ENCODE peak calls at places on chromosomes 11 and 22, in ten cellular contexts. O is OCI-LY7, L is WERI-Rb-1, B is fibroblast of lung, P is adrenal gland, Y is K562, U is left ventricle myocardium inferior, M is GM23338, J is substantia nigra, Z is dorsolateral prefrontal cortex. X is an unnamed sample.

GRCh38 chr11:66745356-66746235 is 16.6 kb upstream of the SPTBN2 start:
- DNase-seq in P (peak), O (peak), Y (peak), Z (peak), J (no peak), L (peak), B (no peak), M (peak), U (no peak), X (peak)

GRCh38 chr11:116232364-116232801 is 540.4 kb downstream of the BUD13 start:
- DNase-seq in Z (peak), L (no peak), Y (no peak), P (no peak), O (no peak), M (no peak), J (no peak), B (peak), U (no peak), X (peak)

GRCh38 chr11:108286369-108286768 is 63.5 kb downstream of the ATM start:
- DNase-seq in Y (peak), B (no peak), L (no peak), J (no peak), O (no peak), U (no peak), Z (no peak), M (peak), P (no peak), X (no peak)

GRCh38 chr11:23570828-23571227 is 710.6 kb upstream of the CCDC179 start:
- DNase-seq in J (no peak), U (no peak), Z (no peak), B (peak), O (no peak), L (no peak), Y (no peak), M (no peak), P (no peak), X (no peak)

GRCh38 chr11:67351275-67352005 is 1.9 kb downstream of the POLD4 start:
- DNase-seq in Y (peak), M (peak), P (peak), L (peak), Z (peak), B (peak), U (peak), J (peak), O (peak), X (peak)

GRCh38 chr11:29957406-29957805 is 59.4 kb downstream of the KCNA4 start:
- DNase-seq in P (no peak), U (no peak), B (no peak), L (peak), Y (no peak), O (no peak), Z (no peak), J (no peak), M (peak), X (no peak)

GRCh38 chr22:49302530-49302929 is 525.1 kb downstream of the BRD1 start:
- DNase-seq in Z (no peak), Y (no peak), P (no peak), B (no peak), O (no peak), J (no peak), L (no peak), U (no peak), M (no peak), X (no peak)

GRCh38 chr11:28701760-28702449 is 593.7 kb downstream of the METTL15 start:
- DNase-seq in M (no peak), Y (no peak), O (no peak), U (no peak), L (no peak), Z (no peak), B (peak), J (no peak), P (peak), X (no peak)

GRCh38 chr11:232783-233565 is 3.2 kb downstream of the SIRT3 start:
- DNase-seq in Z (no peak), O (no peak), L (no peak), J (no peak), U (no peak), Y (no peak), P (no peak), B (no peak), M (no peak), X (no peak)

GRCh38 chr11:123674297-123674696 is 19.9 kb upstream of the SCN3B start:
- DNase-seq in L (no peak), M (no peak), P (no peak), Z (no peak), B (no peak), Y (no peak), U (no peak), O (no peak), J (no peak), X (no peak)

GRCh38 chr22:32206774-32207758 is 2.2 kb upstream of the RFPL2 start:
- DNase-seq in Y (peak), P (no peak), Z (peak), U (no peak), L (peak), J (no peak), B (peak), M (peak), O (peak), X (no peak)

GRCh38 chr11:27699242-27699925 is 871 bp downstream of the BDNF start:
- DNase-seq in Y (no peak), P (no peak), U (no peak), O (no peak), M (peak), J (no peak), L (peak), B (peak), Z (no peak), X (no peak)

GRCh38 chr11:2447253-2447950 is 2.6 kb downstream of the KCNQ1 start:
- DNase-seq in P (peak), M (no peak), O (no peak), U (no peak), Z (no peak), J (no peak), B (no peak), L (no peak), Y (no peak), X (no peak)

GRCh38 chr22:35664955-35665577 is 16.8 kb downstream of the APOL6 start:
- DNase-seq in U (no peak), J (no peak), M (peak), B (no peak), Z (no peak), O (peak), Y (no peak), P (no peak), L (no peak), X (no peak)

GRCh38 chr11:92397356-92397755 is 172.7 kb downstream of the FAT3 start:
- DNase-seq in J (no peak), L (peak), B (no peak), M (peak), U (no peak), Y (no peak), O (no peak), Z (no peak), P (no peak), X (no peak)

GRCh38 chr11:2582436-2582931 is 117.3 kb downstream of the KCNQ1OT1 start:
- DNase-seq in M (no peak), B (no peak), L (peak), O (no peak), J (no peak), Z (peak), U (peak), Y (no peak), P (peak), X (no peak)

GRCh38 chr22:36763576-36763975 is 12.3 kb downstream of the IFT27 start:
- DNase-seq in O (no peak), Z (no peak), L (no peak), B (no peak), J (no peak), M (no peak), Y (no peak), P (no peak), U (no peak), X (no peak)

DNA sequence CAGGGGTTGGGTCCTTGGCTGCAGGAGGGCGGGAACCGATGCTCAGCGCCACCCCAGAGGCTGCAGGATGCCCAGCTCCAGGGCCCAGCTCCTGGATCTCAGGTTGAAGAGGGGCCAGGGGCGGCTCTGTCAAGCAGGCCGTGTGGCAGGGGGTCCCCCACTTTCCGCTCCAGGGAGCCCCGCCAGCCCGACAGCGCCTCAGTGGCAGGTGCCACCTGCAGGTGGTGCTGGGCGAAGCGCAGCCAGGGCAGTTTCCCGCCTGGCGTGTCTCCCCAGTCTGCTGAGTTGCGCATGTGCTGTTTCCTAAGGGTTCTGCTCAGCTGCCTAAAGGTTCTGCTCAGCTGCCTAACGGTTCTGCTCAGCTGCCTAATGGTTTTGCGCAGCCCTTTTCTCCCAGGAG is 442.1 kb downstream of the POTEH start:
- DNase-seq in L (no peak), Z (no peak), J (no peak), Y (no peak), M (no peak), B (no peak), U (no peak), O (no peak), P (no peak), X (no peak)
- H3K27ac ChIP-seq in L (no peak), Z (no peak), J (no peak), Y (no peak), M (no peak), B (no peak), U (no peak), O (no peak), P (no peak), X (no peak)

GRCh38 chr11:134861490-134862107 is 449.6 kb upstream of the B3GAT1 start:
- DNase-seq in J (no peak), U (no peak), P (no peak), B (no peak), Z (no peak), Y (peak), O (no peak), M (peak), L (no peak), X (no peak)
- H3K27ac ChIP-seq in J (no peak), U (no peak), P (no peak), B (no peak), Z (no peak), Y (no peak), O (no peak), M (no peak), L (no peak), X (no peak)

DNA sequence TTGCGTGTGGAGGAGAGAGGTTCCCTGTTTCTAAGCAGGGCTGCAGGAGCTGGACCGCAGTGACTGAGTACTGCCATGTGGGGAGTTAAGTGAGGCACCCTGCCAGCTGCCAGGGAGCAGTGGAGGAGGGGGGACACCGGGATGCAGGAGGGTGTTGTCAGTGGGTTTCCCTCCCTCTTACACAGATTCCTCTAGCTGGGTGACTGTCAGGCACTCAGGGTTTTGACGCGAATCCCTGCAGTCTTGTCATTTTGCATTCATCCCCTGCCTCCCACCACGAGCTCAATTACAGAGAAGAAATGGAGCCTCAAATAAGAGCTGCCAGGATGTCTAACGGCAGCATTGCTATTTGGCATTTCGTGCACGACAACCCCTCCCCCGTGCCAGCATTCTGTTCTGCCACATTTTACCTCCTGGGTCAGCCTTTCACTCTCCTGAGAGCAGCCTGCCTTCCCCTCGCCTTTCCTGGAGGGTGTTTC is 119.9 kb upstream of the SORL1-AS1 start:
- DNase-seq in Z (peak), P (peak), M (peak), Y (no peak), B (peak), J (peak), O (no peak), U (no peak), L (peak), X (no peak)
- H3K27ac ChIP-seq in Z (peak), P (no peak), M (no peak), Y (no peak), B (no peak), J (no peak), O (peak), U (no peak), L (no peak), X (no peak)

DNA sequence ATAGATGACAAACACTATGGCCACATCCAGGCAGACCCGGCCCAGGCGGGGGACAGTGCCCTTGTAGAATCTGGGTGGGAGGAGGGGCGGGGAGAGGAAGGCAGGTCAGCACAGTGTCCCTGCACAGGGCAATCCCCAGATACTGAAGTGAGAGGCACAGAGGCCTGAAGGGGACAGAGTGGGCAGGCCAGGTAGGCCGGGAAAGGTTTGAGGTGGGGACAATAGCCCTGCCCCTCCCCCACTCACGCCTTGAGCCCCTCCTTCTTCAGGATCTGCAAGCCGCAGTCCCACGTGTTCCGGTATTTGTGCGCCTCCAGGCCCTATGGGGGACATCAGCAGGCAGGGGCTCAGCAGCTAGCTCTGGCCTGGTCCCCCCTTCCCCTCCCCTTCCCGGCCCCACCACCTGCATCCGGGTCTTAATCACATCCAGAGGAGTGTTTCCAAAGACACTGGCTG is 2.3 kb downstream of the SLC25A1 start:
- DNase-seq in O (no peak), M (peak), Y (peak), U (no peak), B (no peak), L (no peak), Z (no peak), P (no peak), J (no peak), X (no peak)
- H3K27ac ChIP-seq in O (peak), M (peak), Y (peak), U (peak), B (no peak), L (no peak), Z (no peak), P (no peak), J (no peak), X (no peak)

GRCh38 chr22:42716221-42716620 is 4.4 kb downstream of the A4GALT start:
- DNase-seq in Y (no peak), M (no peak), U (no peak), L (no peak), O (peak), Z (no peak), B (no peak), J (no peak), P (no peak), X (no peak)
- H3K27ac ChIP-seq in Y (no peak), M (no peak), U (peak), L (no peak), O (peak), Z (no peak), B (no peak), J (no peak), P (no peak), X (peak)

DNA sequence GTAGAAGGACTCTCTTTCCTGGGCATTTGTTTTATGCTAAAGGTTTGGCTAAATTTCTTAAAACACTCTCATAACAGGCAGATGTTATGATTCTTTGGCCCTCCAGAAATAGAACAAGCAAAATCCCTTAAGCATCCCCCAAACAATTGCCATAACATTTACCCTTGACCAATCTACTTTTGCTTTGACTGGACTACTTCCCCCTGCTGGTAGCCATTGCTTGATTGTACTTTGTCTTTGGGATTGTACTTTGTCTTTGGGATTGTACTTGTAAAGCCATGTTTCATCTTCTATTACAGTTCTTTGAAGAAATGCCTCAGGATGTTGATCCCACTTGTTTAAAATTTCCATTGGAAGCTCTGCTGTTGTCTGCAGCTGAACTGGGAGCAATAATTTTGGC is 53.3 kb upstream of the GLYAT start:
- DNase-seq in B (no peak), U (no peak), M (peak), Y (peak), L (no peak), O (no peak), J (no peak), Z (no peak), P (no peak), X (no peak)
- H3K27ac ChIP-seq in B (no peak), U (no peak), M (no peak), Y (no peak), L (no peak), O (no peak), J (no peak), Z (no peak), P (no peak), X (no peak)

DNA sequence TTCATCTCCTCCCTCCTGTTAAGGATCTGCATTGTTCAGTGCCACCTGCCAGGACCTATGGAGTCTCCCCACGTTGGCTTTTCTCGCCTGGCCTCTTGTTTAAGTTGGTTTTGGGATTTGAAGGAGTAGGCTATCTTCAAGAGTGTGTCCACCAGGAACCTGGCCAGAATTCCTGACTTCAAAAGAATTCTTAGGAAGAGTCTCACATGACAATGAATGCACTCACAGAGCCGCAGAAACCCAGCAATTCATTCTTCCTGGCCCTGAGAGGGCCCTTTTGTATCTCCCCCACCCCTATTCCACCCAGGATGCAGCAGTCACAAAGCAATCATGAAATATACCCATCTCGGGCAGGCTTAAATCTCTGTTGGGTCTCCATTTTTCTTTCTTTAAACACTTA is 506.8 kb downstream of the NTM start:
- DNase-seq in M (no peak), P (no peak), Y (no peak), Z (no peak), L (no peak), U (no peak), B (peak), J (no peak), O (no peak), X (no peak)
- H3K27ac ChIP-seq in M (no peak), P (no peak), Y (no peak), Z (no peak), L (no peak), U (no peak), B (no peak), J (no peak), O (no peak), X (no peak)

GRCh38 chr11:102912482-102912830 is 37.7 kb upstream of the MMP12 start:
- DNase-seq in Z (no peak), M (no peak), B (peak), U (no peak), Y (no peak), J (no peak), O (no peak), P (no peak), L (no peak), X (no peak)

GRCh38 chr11:102914238-102915043 is 39.7 kb upstream of the MMP12 start:
- DNase-seq in Z (no peak), J (peak), L (peak), Y (peak), O (no peak), U (no peak), P (peak), M (peak), B (peak), X (no peak)

GRCh38 chr11:102920118-102920684 is 35.3 kb downstream of the MMP13 start:
- DNase-seq in J (no peak), M (no peak), O (no peak), Y (no peak), L (no peak), P (no peak), Z (no peak), B (no peak), U (no peak), X (no peak)

GRCh38 chr11:102911758-102912481 is 37.1 kb upstream of the MMP12 start:
- DNase-seq in L (no peak), U (no peak), O (no peak), B (no peak), J (no peak), P (no peak), Y (no peak), Z (no peak), M (peak), X (no peak)

DNA sequence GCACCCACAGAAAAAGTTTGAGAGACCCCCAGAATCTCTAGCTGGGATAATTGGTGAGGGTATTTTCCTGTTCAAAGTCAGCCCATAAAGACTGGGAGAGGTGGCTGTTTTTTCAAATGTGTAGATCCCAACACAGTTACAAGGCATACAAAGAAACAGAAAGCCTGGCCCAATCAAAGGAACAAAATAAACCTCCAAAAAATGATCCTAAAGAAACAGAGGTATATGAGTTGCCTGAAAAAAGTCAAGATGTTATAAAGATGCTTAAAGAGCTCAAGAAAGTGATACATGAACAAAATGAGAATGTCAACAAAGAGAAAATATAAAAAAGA is 40.2 kb upstream of the MMP12 start:
- DNase-seq in B (no peak), L (no peak), Y (no peak), U (no peak), M (no peak), P (no peak), O (no peak), J (no peak), Z (no peak), X (no peak)
- H3K27ac ChIP-seq in B (no peak), L (no peak), Y (no peak), U (no peak), M (no peak), P (no peak), O (no peak), J (no peak), Z (no peak), X (no peak)

DNA sequence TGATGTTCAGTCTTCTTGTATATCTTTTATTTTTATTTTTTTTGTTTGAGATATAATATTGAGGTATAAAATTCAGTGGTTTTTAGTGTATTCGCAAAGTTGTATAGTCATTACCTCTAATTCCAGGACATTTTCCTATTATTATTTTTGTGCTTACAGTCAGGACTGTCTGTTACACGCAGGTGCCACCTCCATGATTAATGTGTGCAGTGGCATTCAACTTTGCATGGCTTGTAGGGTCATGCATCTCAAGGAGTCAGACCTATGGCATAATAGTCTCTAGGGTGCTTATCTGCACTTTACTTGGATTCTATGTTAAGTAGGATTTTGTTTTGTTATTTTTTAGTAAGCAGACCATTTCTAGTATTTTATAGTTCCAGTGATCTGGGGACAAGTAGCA is 1.0 kb downstream of the CTR9 start:
- DNase-seq in Z (no peak), Y (no peak), J (no peak), M (no peak), O (peak), U (no peak), P (no peak), L (no peak), B (no peak), X (no peak)
- H3K27ac ChIP-seq in Z (no peak), Y (peak), J (no peak), M (no peak), O (peak), U (peak), P (no peak), L (no peak), B (no peak), X (peak)

X was measured in uterus.